ENCODE peak calls at places on chromosome 9, in four cellular contexts. J is stimulated activated naive CD8-positive, alpha-beta T cell treated with anti-CD3 and anti-CD28 coated beads, Interleukin-15, Interleukin-2, amounts not matched to agents 100 U/mL and 50 U/mL, for 24 hours; Z is SW 1271; C is T-helper 1 cell. N is an unnamed sample.

GRCh38 chr9:108634669-108635462 is 220.9 kb downstream of the ACTL7B start:
- DNase-seq in J (no peak), Z (no peak), C (no peak), N (no peak)

GRCh38 chr9:120532891-120533290 is 47.1 kb downstream of the CDK5RAP2 start:
- DNase-seq in J (no peak), Z (no peak), C (no peak), N (no peak)

GRCh38 chr9:106622148-106622547 is 240.8 kb upstream of the ZNF462 start:
- DNase-seq in J (no peak), Z (no peak), C (no peak), N (no peak)

GRCh38 chr9:91945277-91946074 is 4.6 kb downstream of the ROR2 start:
- DNase-seq in J (no peak), Z (no peak), C (no peak), N (no peak)

GRCh38 chr9:129581505-129581904 is 39.4 kb downstream of the C9orf50 start:
- DNase-seq in J (no peak), Z (no peak), C (no peak), N (no peak)

GRCh38 chr9:136019041-136019680 is 58.0 kb upstream of the UBAC1 start:
- DNase-seq in J (no peak), Z (no peak), C (peak), N (no peak)

GRCh38 chr9:137213160-137214060 is 7.9 kb downstream of the NDOR1 start:
- DNase-seq in J (no peak), Z (no peak), C (no peak), N (no peak)

GRCh38 chr9:71249729-71250317 is 128.4 kb upstream of the TRPM3 start:
- DNase-seq in J (no peak), Z (peak), C (no peak), N (no peak)

GRCh38 chr9:89116064-89116817 is 62.4 kb downstream of the SHC3 start:
- DNase-seq in J (no peak), Z (no peak), C (no peak), N (no peak)

GRCh38 chr9:69122391-69123141 is 51.5 kb upstream of the TJP2 start:
- DNase-seq in J (no peak), Z (no peak), C (no peak), N (no peak)

GRCh38 chr9:114034663-114035062 is 43.4 kb downstream of the AMBP start:
- DNase-seq in J (no peak), Z (no peak), C (no peak), N (no peak)

GRCh38 chr9:136944094-136944518 is 432 bp downstream of the FBXW5 start:
- DNase-seq in J (peak), Z (no peak), C (peak), N (no peak)

GRCh38 chr9:131776036-131776435 is 36.2 kb upstream of the RAPGEF1 start:
- DNase-seq in J (no peak), Z (no peak), C (no peak), N (no peak)

GRCh38 chr9:134770972-134771971 is 109.3 kb upstream of the FCN2 start:
- DNase-seq in J (peak), Z (no peak), C (no peak), N (no peak)

GRCh38 chr9:130242270-130243014 is 23.1 kb upstream of the HMCN2 start:
- DNase-seq in J (no peak), Z (no peak), C (no peak), N (no peak)

GRCh38 chr9:107154291-107154690 is 128.8 kb upstream of the RAD23B start:
- DNase-seq in J (no peak), Z (no peak), C (no peak), N (no peak)

GRCh38 chr9:88925471-88925870 is 65.8 kb upstream of the S1PR3 start:
- DNase-seq in J (no peak), Z (no peak), C (no peak), N (no peak)

GRCh38 chr9:110835859-110836271 is 167.3 kb downstream of the MUSK start:
- DNase-seq in J (no peak), Z (no peak), C (no peak), N (no peak)

GRCh38 chr9:77291714-77292113 is 114.4 kb downstream of the VPS13A start:
- DNase-seq in J (no peak), Z (no peak), C (no peak), N (no peak)

N was measured in T-helper 9 cell.